ENCODE peak calls at places on chromosomes 1 and 21, in seven cellular contexts. One of them, this sample, is unnamed.

GRCh38 chr1:25468037-25468436 is 37.3 kb downstream of the MACO1 start:
- DNase-seq in endodermal cell: no peak
- DNase-seq in uterus: no peak
- DNase-seq in CD4-positive, alpha-beta memory T cell: no peak
- DNase-seq in Peyer's patch: no peak
- DNase-seq in CD8-positive, alpha-beta T cell: no peak
- DNase-seq in left ventricle myocardium inferior: no peak
- DNase-seq in this sample: no peak

GRCh38 chr1:154240294-154240831 is 19.6 kb downstream of the UBAP2L start:
- DNase-seq in endodermal cell: no peak
- DNase-seq in CD8-positive, alpha-beta T cell: no peak
- DNase-seq in left ventricle myocardium inferior: no peak
- DNase-seq in Peyer's patch: no peak
- DNase-seq in CD4-positive, alpha-beta memory T cell: no peak
- DNase-seq in uterus: no peak
- DNase-seq in this sample: no peak

GRCh38 chr21:25791321-25791720 is 56.5 kb downstream of the GABPA start:
- DNase-seq in CD4-positive, alpha-beta memory T cell: no peak
- DNase-seq in CD8-positive, alpha-beta T cell: no peak
- DNase-seq in uterus: no peak
- DNase-seq in endodermal cell: no peak
- DNase-seq in Peyer's patch: no peak
- DNase-seq in left ventricle myocardium inferior: no peak
- DNase-seq in this sample: no peak

GRCh38 chr1:188937965-188938551 is 1539.6 kb downstream of the BRINP3 start:
- DNase-seq in CD4-positive, alpha-beta memory T cell: no peak
- DNase-seq in CD8-positive, alpha-beta T cell: no peak
- DNase-seq in uterus: no peak
- DNase-seq in endodermal cell: peak; percentile 55
- DNase-seq in left ventricle myocardium inferior: no peak
- DNase-seq in Peyer's patch: no peak
- DNase-seq in this sample: no peak

GRCh38 chr1:117392776-117393175 is 25.5 kb downstream of the MAN1A2 start:
- DNase-seq in Peyer's patch: no peak
- DNase-seq in left ventricle myocardium inferior: no peak
- DNase-seq in uterus: no peak
- DNase-seq in endodermal cell: no peak
- DNase-seq in CD8-positive, alpha-beta T cell: no peak
- DNase-seq in CD4-positive, alpha-beta memory T cell: no peak
- DNase-seq in this sample: no peak

GRCh38 chr1:203665986-203666385 is 39.4 kb downstream of the ATP2B4 start:
- DNase-seq in CD8-positive, alpha-beta T cell: no peak
- DNase-seq in left ventricle myocardium inferior: no peak
- DNase-seq in uterus: no peak
- DNase-seq in endodermal cell: no peak
- DNase-seq in Peyer's patch: no peak
- DNase-seq in CD4-positive, alpha-beta memory T cell: no peak
- DNase-seq in this sample: no peak

GRCh38 chr1:156214024-156214748 is 1.4 kb downstream of the PMF1 start:
- DNase-seq in uterus: no peak
- DNase-seq in left ventricle myocardium inferior: no peak
- DNase-seq in Peyer's patch: no peak
- DNase-seq in CD8-positive, alpha-beta T cell: no peak
- DNase-seq in CD4-positive, alpha-beta memory T cell: no peak
- DNase-seq in endodermal cell: peak; percentile 47
- DNase-seq in this sample: peak; percentile 19

GRCh38 chr1:197485790-197486189 is 217.7 kb downstream of the CRB1 start:
- DNase-seq in Peyer's patch: no peak
- DNase-seq in uterus: no peak
- DNase-seq in left ventricle myocardium inferior: no peak
- DNase-seq in CD8-positive, alpha-beta T cell: no peak
- DNase-seq in CD4-positive, alpha-beta memory T cell: no peak
- DNase-seq in endodermal cell: no peak
- DNase-seq in this sample: no peak

GRCh38 chr21:43720539-43721224 is 1.8 kb downstream of the PDXK start:
- DNase-seq in uterus: no peak
- DNase-seq in CD4-positive, alpha-beta memory T cell: no peak
- DNase-seq in Peyer's patch: no peak
- DNase-seq in endodermal cell: peak; percentile 38
- DNase-seq in CD8-positive, alpha-beta T cell: no peak
- DNase-seq in left ventricle myocardium inferior: no peak
- DNase-seq in this sample: no peak

GRCh38 chr21:43723648-43724047 is 4.7 kb downstream of the PDXK start:
- DNase-seq in endodermal cell: peak; percentile 43
- DNase-seq in CD8-positive, alpha-beta T cell: no peak
- DNase-seq in left ventricle myocardium inferior: peak; percentile 45
- DNase-seq in CD4-positive, alpha-beta memory T cell: no peak
- DNase-seq in Peyer's patch: no peak
- DNase-seq in uterus: no peak
- DNase-seq in this sample: no peak

GRCh38 chr21:43719748-43720538 is 1.0 kb downstream of the PDXK start:
- DNase-seq in endodermal cell: peak; percentile 65
- DNase-seq in uterus: peak; percentile 25
- DNase-seq in CD4-positive, alpha-beta memory T cell: no peak
- DNase-seq in Peyer's patch: no peak
- DNase-seq in CD8-positive, alpha-beta T cell: no peak
- DNase-seq in left ventricle myocardium inferior: no peak
- DNase-seq in this sample: no peak

GRCh38 chr21:43721225-43721605 is 2.3 kb downstream of the PDXK start:
- DNase-seq in uterus: no peak
- DNase-seq in left ventricle myocardium inferior: no peak
- DNase-seq in endodermal cell: no peak
- DNase-seq in Peyer's patch: no peak
- DNase-seq in CD8-positive, alpha-beta T cell: no peak
- DNase-seq in CD4-positive, alpha-beta memory T cell: no peak
- DNase-seq in this sample: no peak

DNA sequence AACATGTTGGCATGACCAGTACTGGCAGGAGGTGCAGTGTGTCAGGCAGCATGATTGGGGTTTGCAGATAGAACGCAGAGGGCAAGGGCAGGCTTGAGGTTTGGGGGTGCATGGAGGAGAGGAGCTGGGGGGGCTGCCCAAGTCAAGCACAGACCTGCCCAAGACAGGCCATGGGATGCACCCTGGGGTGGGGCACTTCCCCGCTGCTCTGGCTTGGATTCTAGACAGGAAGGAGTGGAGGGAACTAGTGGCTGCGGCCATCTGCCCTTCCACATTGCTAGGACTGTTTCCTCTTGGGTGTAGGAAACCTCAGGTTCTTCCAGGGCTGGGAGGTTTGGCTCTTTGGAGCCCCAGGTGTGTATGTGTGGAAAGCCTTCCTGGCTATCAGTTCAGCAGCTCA is 3.0 kb downstream of the PDXK start:
- DNase-seq in endodermal cell: peak; percentile 31
- DNase-seq in Peyer's patch: no peak
- DNase-seq in CD8-positive, alpha-beta T cell: no peak
- DNase-seq in CD4-positive, alpha-beta memory T cell: no peak
- DNase-seq in left ventricle myocardium inferior: no peak
- DNase-seq in uterus: no peak
- DNase-seq in this sample: no peak
- H3K4me1 ChIP-seq in endodermal cell: no peaks in the 10 kb centered on the region
- H3K4me1 ChIP-seq in Peyer's patch: peaks cover 44% of the 10 kb centered on the region
- H3K4me1 ChIP-seq in CD8-positive, alpha-beta T cell: peaks cover 25% of the 10 kb centered on the region
- H3K4me1 ChIP-seq in CD4-positive, alpha-beta memory T cell: peaks cover 36% of the 10 kb centered on the region
- H3K4me1 ChIP-seq in left ventricle myocardium inferior: peaks cover 70% of the 10 kb centered on the region
- H3K4me1 ChIP-seq in uterus: peaks cover 22% of the 10 kb centered on the region
- H3K4me1 ChIP-seq in this sample: peaks cover 6% of the 10 kb centered on the region

GRCh38 chr1:169795687-169796086 is 980 bp upstream of the METTL18 start:
- DNase-seq in Peyer's patch: no peak
- DNase-seq in CD8-positive, alpha-beta T cell: no peak
- DNase-seq in endodermal cell: no peak
- DNase-seq in uterus: no peak
- DNase-seq in CD4-positive, alpha-beta memory T cell: peak; percentile 2
- DNase-seq in left ventricle myocardium inferior: no peak
- DNase-seq in this sample: peak; percentile 2

GRCh38 chr1:169797281-169797680 is 2.6 kb upstream of the METTL18 start:
- DNase-seq in Peyer's patch: no peak
- DNase-seq in left ventricle myocardium inferior: no peak
- DNase-seq in CD8-positive, alpha-beta T cell: no peak
- DNase-seq in endodermal cell: no peak
- DNase-seq in uterus: no peak
- DNase-seq in CD4-positive, alpha-beta memory T cell: no peak
- DNase-seq in this sample: no peak

GRCh38 chr1:169796411-169796810 is 1.7 kb upstream of the METTL18 start:
- DNase-seq in endodermal cell: no peak
- DNase-seq in left ventricle myocardium inferior: no peak
- DNase-seq in Peyer's patch: no peak
- DNase-seq in CD4-positive, alpha-beta memory T cell: no peak
- DNase-seq in uterus: no peak
- DNase-seq in CD8-positive, alpha-beta T cell: no peak
- DNase-seq in this sample: no peak

GRCh38 chr1:169794530-169795416 is at the start of gene METTL18:
- DNase-seq in uterus: peak; percentile 92
- DNase-seq in CD8-positive, alpha-beta T cell: peak; percentile 87
- DNase-seq in Peyer's patch: peak; percentile 89
- DNase-seq in left ventricle myocardium inferior: peak; percentile 89
- DNase-seq in CD4-positive, alpha-beta memory T cell: peak; percentile 95
- DNase-seq in endodermal cell: peak; percentile 98
- DNase-seq in this sample: peak; percentile 94

GRCh38 chr1:169793730-169794129 is 977 bp downstream of the METTL18 start:
- DNase-seq in CD8-positive, alpha-beta T cell: no peak
- DNase-seq in CD4-positive, alpha-beta memory T cell: no peak
- DNase-seq in uterus: no peak
- DNase-seq in left ventricle myocardium inferior: no peak
- DNase-seq in Peyer's patch: no peak
- DNase-seq in endodermal cell: no peak
- DNase-seq in this sample: no peak
- H3K4me3 ChIP-seq in CD8-positive, alpha-beta T cell: peak overlapping the region; percentile 77
- H3K4me3 ChIP-seq in CD4-positive, alpha-beta memory T cell: peak overlapping the region; percentile 90
- H3K4me3 ChIP-seq in uterus: no peak overlapping the region
- H3K4me3 ChIP-seq in left ventricle myocardium inferior: peak overlapping the region; percentile 77
- H3K4me3 ChIP-seq in Peyer's patch: peak overlapping the region; percentile 97
- H3K4me3 ChIP-seq in endodermal cell: peak overlapping the region; percentile 88
- H3K4me3 ChIP-seq in this sample: no peak overlapping the region

GRCh38 chr1:78047131-78047530 is 1.4 kb downstream of the GIPC2 start:
- DNase-seq in Peyer's patch: no peak
- DNase-seq in uterus: no peak
- DNase-seq in left ventricle myocardium inferior: no peak
- DNase-seq in CD4-positive, alpha-beta memory T cell: no peak
- DNase-seq in CD8-positive, alpha-beta T cell: no peak
- DNase-seq in endodermal cell: no peak
- DNase-seq in this sample: peak; percentile 74

GRCh38 chr1:78047631-78048030 is 1.9 kb downstream of the GIPC2 start:
- DNase-seq in endodermal cell: no peak
- DNase-seq in uterus: no peak
- DNase-seq in CD8-positive, alpha-beta T cell: no peak
- DNase-seq in CD4-positive, alpha-beta memory T cell: no peak
- DNase-seq in Peyer's patch: no peak
- DNase-seq in left ventricle myocardium inferior: no peak
- DNase-seq in this sample: peak; percentile 88

GRCh38 chr1:78049396-78049795 is 3.6 kb downstream of the GIPC2 start:
- DNase-seq in Peyer's patch: no peak
- DNase-seq in CD4-positive, alpha-beta memory T cell: no peak
- DNase-seq in left ventricle myocardium inferior: no peak
- DNase-seq in endodermal cell: no peak
- DNase-seq in CD8-positive, alpha-beta T cell: no peak
- DNase-seq in uterus: no peak
- DNase-seq in this sample: no peak

GRCh38 chr1:78045850-78046778 is at the start of gene GIPC2:
- DNase-seq in uterus: peak; percentile 25
- DNase-seq in CD4-positive, alpha-beta memory T cell: peak; percentile 10
- DNase-seq in CD8-positive, alpha-beta T cell: no peak
- DNase-seq in Peyer's patch: no peak
- DNase-seq in left ventricle myocardium inferior: peak; percentile 23
- DNase-seq in endodermal cell: peak; percentile 81
- DNase-seq in this sample: peak; percentile 85

DNA sequence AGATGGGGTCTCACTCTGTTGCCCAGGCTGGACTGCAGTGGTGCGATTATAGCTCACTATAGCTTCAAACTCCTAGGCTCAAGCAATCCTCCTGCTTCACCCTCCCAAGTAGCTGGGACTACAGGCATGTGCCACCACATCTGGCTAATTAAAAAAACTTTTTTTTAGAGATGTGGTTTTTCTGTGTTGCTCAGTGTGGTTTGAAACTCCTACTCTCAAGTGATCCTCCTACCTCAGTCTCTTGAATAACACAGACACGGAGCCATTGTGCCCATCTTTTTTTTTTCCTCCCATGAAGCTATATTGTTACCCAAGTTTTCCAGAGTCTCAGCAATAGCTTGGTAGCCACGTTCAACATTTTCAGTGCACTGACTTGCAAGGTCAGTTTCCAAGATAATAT is 2.7 kb downstream of the GIPC2 start:
- DNase-seq in left ventricle myocardium inferior: no peak
- DNase-seq in Peyer's patch: no peak
- DNase-seq in CD4-positive, alpha-beta memory T cell: no peak
- DNase-seq in CD8-positive, alpha-beta T cell: no peak
- DNase-seq in endodermal cell: no peak
- DNase-seq in uterus: no peak
- DNase-seq in this sample: no peak
- H3K27ac ChIP-seq in left ventricle myocardium inferior: peak overlapping the region; percentile 80
- H3K27ac ChIP-seq in Peyer's patch: no peak overlapping the region
- H3K27ac ChIP-seq in CD4-positive, alpha-beta memory T cell: no peak overlapping the region
- H3K27ac ChIP-seq in CD8-positive, alpha-beta T cell: no peak overlapping the region
- H3K27ac ChIP-seq in endodermal cell: no peak overlapping the region
- H3K27ac ChIP-seq in uterus: peak overlapping the region; percentile 72
- H3K27ac ChIP-seq in this sample: no peak overlapping the region

GRCh38 chr1:10662824-10663667 is 133.4 kb downstream of the CASZ1 start:
- DNase-seq in Peyer's patch: no peak
- DNase-seq in left ventricle myocardium inferior: no peak
- DNase-seq in CD4-positive, alpha-beta memory T cell: no peak
- DNase-seq in CD8-positive, alpha-beta T cell: no peak
- DNase-seq in endodermal cell: no peak
- DNase-seq in uterus: no peak
- DNase-seq in this sample: no peak

GRCh38 chr1:10662090-10662688 is 134.3 kb downstream of the CASZ1 start:
- DNase-seq in CD8-positive, alpha-beta T cell: no peak
- DNase-seq in Peyer's patch: no peak
- DNase-seq in endodermal cell: no peak
- DNase-seq in uterus: no peak
- DNase-seq in left ventricle myocardium inferior: no peak
- DNase-seq in CD4-positive, alpha-beta memory T cell: no peak
- DNase-seq in this sample: no peak

GRCh38 chr1:10664251-10664650 is 132.2 kb downstream of the CASZ1 start:
- DNase-seq in CD8-positive, alpha-beta T cell: no peak
- DNase-seq in endodermal cell: no peak
- DNase-seq in left ventricle myocardium inferior: peak; percentile 61
- DNase-seq in CD4-positive, alpha-beta memory T cell: no peak
- DNase-seq in Peyer's patch: no peak
- DNase-seq in uterus: no peak
- DNase-seq in this sample: no peak

GRCh38 chr1:10665226-10665625 is 131.2 kb downstream of the CASZ1 start:
- DNase-seq in left ventricle myocardium inferior: no peak
- DNase-seq in uterus: no peak
- DNase-seq in CD8-positive, alpha-beta T cell: no peak
- DNase-seq in Peyer's patch: no peak
- DNase-seq in CD4-positive, alpha-beta memory T cell: no peak
- DNase-seq in endodermal cell: no peak
- DNase-seq in this sample: no peak

GRCh38 chr1:10663668-10664035 is 132.8 kb downstream of the CASZ1 start:
- DNase-seq in CD4-positive, alpha-beta memory T cell: no peak
- DNase-seq in uterus: peak; percentile 52
- DNase-seq in Peyer's patch: no peak
- DNase-seq in left ventricle myocardium inferior: peak; percentile 61
- DNase-seq in endodermal cell: peak; percentile 91
- DNase-seq in CD8-positive, alpha-beta T cell: no peak
- DNase-seq in this sample: no peak
- H3K4me1 ChIP-seq in CD4-positive, alpha-beta memory T cell: no peaks in the 10 kb centered on the region
- H3K4me1 ChIP-seq in uterus: peaks cover 5% of the 10 kb centered on the region
- H3K4me1 ChIP-seq in Peyer's patch: peaks cover 36% of the 10 kb centered on the region
- H3K4me1 ChIP-seq in left ventricle myocardium inferior: peaks cover 62% of the 10 kb centered on the region
- H3K4me1 ChIP-seq in endodermal cell: peaks cover 7% of the 10 kb centered on the region
- H3K4me1 ChIP-seq in CD8-positive, alpha-beta T cell: no peaks in the 10 kb centered on the region
- H3K4me1 ChIP-seq in this sample: no peaks in the 10 kb centered on the region